ENCODE peak calls at places on chromosomes 7 and 10, in six cellular contexts. H is adrenal gland, I is tibial nerve, S is colonic mucosa, N is Peyer's patch, O is brain microvascular endothelial cell. V is an unnamed sample.

GRCh38 chr10:86945361-86946214 is 11.8 kb downstream of the MMRN2 start:
- DNase-seq in I (no peak), S (peak), H (no peak), O (no peak), N (no peak), V (peak)

GRCh38 chr10:92267343-92267742 is 23.5 kb downstream of the CPEB3 start:
- DNase-seq in N (no peak), I (no peak), S (no peak), H (no peak), O (no peak), V (no peak)

GRCh38 chr10:9819756-9820494 is 1197.7 kb upstream of the CELF2 start:
- DNase-seq in O (no peak), H (no peak), S (no peak), N (peak), I (no peak), V (no peak)

GRCh38 chr10:84348860-84349259 is 20.5 kb downstream of the CCSER2 start:
- DNase-seq in S (no peak), O (no peak), H (no peak), N (no peak), I (no peak), V (no peak)

GRCh38 chr7:77696643-77697534 is 630 bp downstream of the RSBN1L start:
- DNase-seq in H (peak), S (peak), N (peak), I (no peak), O (peak), V (peak)

GRCh38 chr10:49143249-49143648 is 9.4 kb upstream of the FAM170B start:
- DNase-seq in H (no peak), S (no peak), O (no peak), N (no peak), I (no peak), V (no peak)

GRCh38 chr7:23530355-23530754 is 1.4 kb downstream of the TRA2A start:
- DNase-seq in N (no peak), H (no peak), O (peak), I (no peak), S (peak), V (peak)

GRCh38 chr10:88921194-88921593 is 31.4 kb downstream of the ACTA2 start:
- DNase-seq in I (no peak), O (no peak), S (no peak), H (no peak), N (no peak), V (no peak)

GRCh38 chr7:149588930-149589329 is 91.3 kb upstream of the ZNF746 start:
- DNase-seq in H (no peak), I (no peak), S (no peak), N (no peak), O (no peak), V (no peak)

GRCh38 chr7:24741691-24742639 is 15.3 kb downstream of the GSDME start:
- DNase-seq in S (no peak), O (peak), N (peak), I (no peak), H (peak), V (no peak)

DNA sequence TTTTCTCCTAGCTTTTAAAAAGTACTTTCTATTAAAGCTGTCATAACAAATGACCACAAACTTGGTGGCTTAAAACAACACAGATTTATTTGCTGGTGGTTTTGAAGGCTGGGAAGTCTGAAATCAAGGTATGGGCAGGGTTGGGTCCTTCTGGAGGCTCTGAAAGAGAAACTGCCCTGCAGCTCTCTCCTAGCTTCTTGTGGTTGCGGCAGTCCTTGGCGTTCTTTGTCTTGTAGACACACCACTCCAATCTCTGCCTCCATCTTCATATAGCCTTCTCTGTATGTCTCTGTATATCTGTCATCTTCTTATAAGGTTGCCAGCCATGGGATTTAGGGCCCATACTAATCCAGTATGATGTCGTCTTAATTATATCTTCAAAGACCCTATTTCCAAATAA is 79.4 kb upstream of the PRR15 start:
- DNase-seq in N (no peak), O (no peak), H (no peak), S (no peak), I (no peak), V (no peak)
- H3K27ac ChIP-seq in N (no peak), O (no peak), H (no peak), S (no peak), I (no peak), V (no peak)

GRCh38 chr7:137978464-137979237 is 23.2 kb downstream of the CREB3L2 start:
- DNase-seq in O (peak), N (no peak), S (no peak), H (peak), I (peak), V (no peak)

GRCh38 chr7:137975768-137976167 is 26.1 kb downstream of the CREB3L2 start:
- DNase-seq in S (no peak), H (no peak), O (no peak), I (no peak), N (no peak), V (no peak)

GRCh38 chr7:137976700-137977099 is 25.2 kb downstream of the CREB3L2 start:
- DNase-seq in N (no peak), I (no peak), H (no peak), O (no peak), S (no peak), V (no peak)

GRCh38 chr7:137975223-137975622 is 26.7 kb downstream of the CREB3L2 start:
- DNase-seq in N (no peak), I (peak), S (no peak), O (peak), H (no peak), V (no peak)

DNA sequence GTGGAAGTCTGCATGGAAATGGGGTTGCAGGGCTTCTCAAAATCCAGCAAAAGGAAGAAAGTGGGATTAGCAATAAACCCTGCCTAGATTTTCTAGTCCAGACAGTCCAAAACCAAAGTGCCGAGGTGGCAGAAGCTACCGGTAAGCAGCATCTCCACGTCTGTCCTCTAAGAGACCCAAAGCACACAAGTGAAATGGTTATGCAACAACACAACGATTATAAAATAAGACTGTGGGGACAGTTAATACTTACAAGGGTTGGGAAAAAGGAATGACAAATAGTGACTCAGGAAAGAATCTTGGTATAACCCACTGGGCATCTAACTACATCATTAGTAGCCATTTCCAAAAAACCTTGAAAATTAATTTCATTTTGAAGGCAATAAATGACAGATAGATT is 24.7 kb downstream of the CREB3L2 start:
- DNase-seq in S (no peak), N (no peak), O (no peak), H (no peak), I (no peak), V (no peak)
- H3K4me3 ChIP-seq in S (no peak), N (no peak), O (no peak), H (no peak), I (no peak), V (no peak)

GRCh38 chr7:73978681-73979563 is 49.1 kb upstream of the ELN start:
- DNase-seq in I (peak), O (peak), N (peak), S (peak), H (no peak), V (peak)
- H3K27ac ChIP-seq in I (no peak), O (no peak), N (no peak), S (peak), H (no peak), V (no peak)

DNA sequence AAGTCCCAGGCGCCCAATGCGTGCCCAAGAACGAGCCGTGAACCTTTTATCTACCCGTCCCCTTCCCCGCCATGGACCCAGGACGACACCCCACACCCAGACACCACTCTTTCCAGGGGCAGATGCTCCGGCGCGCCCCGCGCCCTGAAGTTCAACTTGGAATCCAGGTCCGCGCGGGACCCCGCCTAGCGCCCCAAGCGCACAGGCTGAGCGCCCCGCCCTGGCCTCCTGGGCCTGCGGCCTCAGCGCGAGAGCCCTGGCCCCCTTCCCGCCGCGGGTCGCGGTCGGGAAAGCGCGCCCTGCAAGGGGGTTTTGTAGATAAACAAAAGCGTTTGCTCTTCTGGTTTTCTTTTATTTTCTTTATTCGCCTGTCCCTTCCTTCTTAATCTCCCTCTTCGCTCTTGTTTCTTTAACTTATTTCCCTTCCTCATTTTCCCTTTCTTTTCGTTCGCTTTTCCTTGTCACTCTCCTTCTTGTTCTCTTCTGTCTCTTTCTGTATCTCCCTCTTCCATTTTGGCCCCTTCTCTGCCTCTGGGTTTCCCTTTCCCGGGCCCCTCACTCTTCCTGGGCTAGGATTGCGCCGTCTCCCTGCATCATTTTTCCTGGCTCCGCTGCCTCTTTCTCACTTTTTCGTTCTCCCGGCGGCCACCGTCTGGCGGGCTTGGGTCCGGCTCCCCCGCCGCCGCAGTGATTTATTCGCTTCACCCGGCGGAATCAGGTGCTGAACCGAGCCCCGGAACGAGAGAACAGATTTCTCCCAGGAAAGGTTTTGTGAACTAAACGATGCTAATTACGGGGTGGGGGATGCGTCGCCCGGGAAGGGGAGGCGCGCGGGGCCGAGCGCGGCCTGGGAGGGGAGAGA is 15.3 kb upstream of the PAX2 start:
- DNase-seq in O (no peak), H (no peak), N (no peak), I (no peak), S (no peak), V (peak)
- H3K4me3 ChIP-seq in O (no peak), H (no peak), N (peak), I (no peak), S (peak), V (peak)